ENCODE peak calls at places on chromosomes 11 and 22, in six cellular contexts. One of them, this sample, is unnamed. For H3K9me3, the result is how much of the 10 kb centered on the place peaks cover.

GRCh38 chr11:10543782-10544181 is 2.8 kb upstream of the RNF141 start:
- DNase-seq in tibial nerve: no peak
- DNase-seq in prostate gland: no peak
- DNase-seq in mucosa of descending colon: no peak
- DNase-seq in Peyer's patch: no peak
- DNase-seq in right cardiac atrium: no peak
- DNase-seq in this sample: no peak

GRCh38 chr22:31661851-31662667 is at the start of gene PISD:
- DNase-seq in mucosa of descending colon: peak
- DNase-seq in Peyer's patch: peak
- DNase-seq in tibial nerve: peak
- DNase-seq in prostate gland: peak
- DNase-seq in right cardiac atrium: peak
- DNase-seq in this sample: peak

GRCh38 chr11:33638608-33639007 is 62.0 kb downstream of the C11orf91 start:
- DNase-seq in mucosa of descending colon: no peak
- DNase-seq in prostate gland: no peak
- DNase-seq in tibial nerve: no peak
- DNase-seq in right cardiac atrium: no peak
- DNase-seq in Peyer's patch: no peak
- DNase-seq in this sample: no peak

GRCh38 chr11:63503492-63503891 is 2.4 kb upstream of the LGALS12 start:
- DNase-seq in Peyer's patch: no peak
- DNase-seq in mucosa of descending colon: no peak
- DNase-seq in prostate gland: no peak
- DNase-seq in tibial nerve: no peak
- DNase-seq in right cardiac atrium: no peak
- DNase-seq in this sample: no peak

GRCh38 chr11:114154271-114155047 is 94.9 kb downstream of the ZBTB16 start:
- DNase-seq in tibial nerve: peak
- DNase-seq in mucosa of descending colon: no peak
- DNase-seq in right cardiac atrium: no peak
- DNase-seq in prostate gland: peak
- DNase-seq in Peyer's patch: no peak
- DNase-seq in this sample: peak

GRCh38 chr11:134858783-134859480 is 446.9 kb upstream of the B3GAT1 start:
- DNase-seq in right cardiac atrium: no peak
- DNase-seq in tibial nerve: no peak
- DNase-seq in mucosa of descending colon: no peak
- DNase-seq in Peyer's patch: no peak
- DNase-seq in prostate gland: no peak
- DNase-seq in this sample: no peak

GRCh38 chr11:130513132-130513531 is 64.7 kb downstream of the ADAMTS15 start:
- DNase-seq in tibial nerve: no peak
- DNase-seq in mucosa of descending colon: peak
- DNase-seq in right cardiac atrium: peak
- DNase-seq in prostate gland: peak
- DNase-seq in Peyer's patch: no peak
- DNase-seq in this sample: no peak

GRCh38 chr11:17703951-17704350 is 15.4 kb upstream of the MYOD1 start:
- DNase-seq in right cardiac atrium: no peak
- DNase-seq in tibial nerve: no peak
- DNase-seq in mucosa of descending colon: no peak
- DNase-seq in prostate gland: no peak
- DNase-seq in Peyer's patch: no peak
- DNase-seq in this sample: no peak

GRCh38 chr11:61917357-61918109 is at the start of gene RAB3IL1:
- DNase-seq in prostate gland: no peak
- DNase-seq in Peyer's patch: no peak
- DNase-seq in mucosa of descending colon: peak
- DNase-seq in tibial nerve: peak
- DNase-seq in right cardiac atrium: peak
- DNase-seq in this sample: peak

GRCh38 chr11:47372422-47372821 is 5.9 kb downstream of the SPI1 start:
- DNase-seq in prostate gland: no peak
- DNase-seq in mucosa of descending colon: no peak
- DNase-seq in Peyer's patch: no peak
- DNase-seq in tibial nerve: no peak
- DNase-seq in right cardiac atrium: no peak
- DNase-seq in this sample: no peak

GRCh38 chr11:47376183-47376542 is 2.2 kb downstream of the SPI1 start:
- DNase-seq in mucosa of descending colon: no peak
- DNase-seq in tibial nerve: no peak
- DNase-seq in prostate gland: no peak
- DNase-seq in right cardiac atrium: no peak
- DNase-seq in Peyer's patch: no peak
- DNase-seq in this sample: no peak

GRCh38 chr11:47375546-47376085 is 2.7 kb downstream of the SPI1 start:
- DNase-seq in right cardiac atrium: no peak
- DNase-seq in prostate gland: no peak
- DNase-seq in Peyer's patch: no peak
- DNase-seq in tibial nerve: no peak
- DNase-seq in mucosa of descending colon: no peak
- DNase-seq in this sample: no peak

GRCh38 chr11:47375020-47375419 is 3.3 kb downstream of the SPI1 start:
- DNase-seq in prostate gland: no peak
- DNase-seq in tibial nerve: no peak
- DNase-seq in Peyer's patch: no peak
- DNase-seq in mucosa of descending colon: no peak
- DNase-seq in right cardiac atrium: no peak
- DNase-seq in this sample: no peak

GRCh38 chr11:47373876-47374820 is 4.2 kb downstream of the SPI1 start:
- DNase-seq in tibial nerve: peak
- DNase-seq in Peyer's patch: peak
- DNase-seq in mucosa of descending colon: peak
- DNase-seq in right cardiac atrium: peak
- DNase-seq in prostate gland: peak
- DNase-seq in this sample: peak
- H3K4me3 ChIP-seq in tibial nerve: no peak
- H3K4me3 ChIP-seq in Peyer's patch: no peak
- H3K4me3 ChIP-seq in mucosa of descending colon: no peak
- H3K4me3 ChIP-seq in right cardiac atrium: no peak
- H3K4me3 ChIP-seq in prostate gland: no peak
- H3K4me3 ChIP-seq in this sample: no peak

GRCh38 chr22:42642801-42643631 is 2.6 kb upstream of the ATP5MGL start:
- DNase-seq in right cardiac atrium: no peak
- DNase-seq in tibial nerve: no peak
- DNase-seq in prostate gland: no peak
- DNase-seq in Peyer's patch: no peak
- DNase-seq in mucosa of descending colon: no peak
- DNase-seq in this sample: no peak

GRCh38 chr22:42644422-42645340 is 4.3 kb upstream of the ATP5MGL start:
- DNase-seq in prostate gland: no peak
- DNase-seq in mucosa of descending colon: no peak
- DNase-seq in right cardiac atrium: peak
- DNase-seq in Peyer's patch: no peak
- DNase-seq in tibial nerve: no peak
- DNase-seq in this sample: no peak

GRCh38 chr22:42639541-42640241 is 710 bp downstream of the ATP5MGL start:
- DNase-seq in prostate gland: no peak
- DNase-seq in Peyer's patch: no peak
- DNase-seq in right cardiac atrium: no peak
- DNase-seq in mucosa of descending colon: no peak
- DNase-seq in tibial nerve: no peak
- DNase-seq in this sample: no peak

GRCh38 chr22:42643632-42644421 is 3.4 kb upstream of the ATP5MGL start:
- DNase-seq in mucosa of descending colon: no peak
- DNase-seq in Peyer's patch: no peak
- DNase-seq in right cardiac atrium: no peak
- DNase-seq in prostate gland: no peak
- DNase-seq in tibial nerve: no peak
- DNase-seq in this sample: no peak

GRCh38 chr22:42641801-42642413 is 1.5 kb upstream of the ATP5MGL start:
- DNase-seq in mucosa of descending colon: no peak
- DNase-seq in tibial nerve: no peak
- DNase-seq in Peyer's patch: no peak
- DNase-seq in right cardiac atrium: no peak
- DNase-seq in prostate gland: no peak
- DNase-seq in this sample: no peak
- H3K9me3 ChIP-seq in mucosa of descending colon: under half
- H3K9me3 ChIP-seq in tibial nerve: under half
- H3K9me3 ChIP-seq in Peyer's patch: under half
- H3K9me3 ChIP-seq in right cardiac atrium: under half
- H3K9me3 ChIP-seq in prostate gland: under half
- H3K9me3 ChIP-seq in this sample: under half

GRCh38 chr11:48020092-48020755 is 39.9 kb downstream of the PTPRJ start:
- DNase-seq in right cardiac atrium: no peak
- DNase-seq in Peyer's patch: peak
- DNase-seq in tibial nerve: no peak
- DNase-seq in prostate gland: no peak
- DNase-seq in mucosa of descending colon: no peak
- DNase-seq in this sample: no peak

GRCh38 chr11:48019230-48019584 is 38.8 kb downstream of the PTPRJ start:
- DNase-seq in Peyer's patch: no peak
- DNase-seq in prostate gland: no peak
- DNase-seq in mucosa of descending colon: no peak
- DNase-seq in right cardiac atrium: no peak
- DNase-seq in tibial nerve: no peak
- DNase-seq in this sample: no peak

GRCh38 chr11:48019597-48019996 is 39.2 kb downstream of the PTPRJ start:
- DNase-seq in prostate gland: no peak
- DNase-seq in Peyer's patch: no peak
- DNase-seq in tibial nerve: no peak
- DNase-seq in right cardiac atrium: no peak
- DNase-seq in mucosa of descending colon: no peak
- DNase-seq in this sample: no peak

GRCh38 chr11:48017105-48017874 is 36.9 kb downstream of the PTPRJ start:
- DNase-seq in mucosa of descending colon: no peak
- DNase-seq in Peyer's patch: no peak
- DNase-seq in prostate gland: no peak
- DNase-seq in right cardiac atrium: no peak
- DNase-seq in tibial nerve: no peak
- DNase-seq in this sample: no peak

GRCh38 chr11:48018561-48019229 is 38.3 kb downstream of the PTPRJ start:
- DNase-seq in right cardiac atrium: no peak
- DNase-seq in tibial nerve: no peak
- DNase-seq in prostate gland: no peak
- DNase-seq in Peyer's patch: no peak
- DNase-seq in mucosa of descending colon: no peak
- DNase-seq in this sample: no peak
- H3K4me3 ChIP-seq in right cardiac atrium: no peak
- H3K4me3 ChIP-seq in tibial nerve: no peak
- H3K4me3 ChIP-seq in prostate gland: no peak
- H3K4me3 ChIP-seq in Peyer's patch: no peak
- H3K4me3 ChIP-seq in mucosa of descending colon: no peak
- H3K4me3 ChIP-seq in this sample: no peak

DNA sequence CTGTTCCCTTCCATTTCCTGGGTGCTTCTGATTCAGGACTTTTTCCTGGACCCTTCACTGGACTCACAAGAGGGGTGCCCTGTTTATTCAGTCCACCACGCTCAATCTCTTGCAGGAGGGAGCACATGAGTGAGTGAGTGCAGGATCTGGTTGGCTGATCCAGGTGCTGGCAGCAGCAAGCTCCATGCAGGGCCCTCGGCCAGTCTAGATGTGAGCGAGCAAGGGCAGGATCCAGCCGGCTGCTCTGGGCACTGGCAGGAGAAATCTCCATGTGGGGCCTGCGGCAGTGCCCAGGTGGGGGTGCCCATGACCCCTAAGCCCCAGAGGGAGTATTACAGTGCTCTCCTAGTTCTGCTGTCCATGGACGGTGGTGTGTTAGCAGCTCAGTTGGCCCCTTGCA is 11.5 kb upstream of the FOLR3 start:
- DNase-seq in tibial nerve: no peak
- DNase-seq in mucosa of descending colon: no peak
- DNase-seq in prostate gland: no peak
- DNase-seq in right cardiac atrium: no peak
- DNase-seq in Peyer's patch: no peak
- DNase-seq in this sample: no peak
- H3K9me3 ChIP-seq in tibial nerve: under half
- H3K9me3 ChIP-seq in mucosa of descending colon: under half
- H3K9me3 ChIP-seq in prostate gland: under half
- H3K9me3 ChIP-seq in right cardiac atrium: under half
- H3K9me3 ChIP-seq in Peyer's patch: under half
- H3K9me3 ChIP-seq in this sample: under half

DNA sequence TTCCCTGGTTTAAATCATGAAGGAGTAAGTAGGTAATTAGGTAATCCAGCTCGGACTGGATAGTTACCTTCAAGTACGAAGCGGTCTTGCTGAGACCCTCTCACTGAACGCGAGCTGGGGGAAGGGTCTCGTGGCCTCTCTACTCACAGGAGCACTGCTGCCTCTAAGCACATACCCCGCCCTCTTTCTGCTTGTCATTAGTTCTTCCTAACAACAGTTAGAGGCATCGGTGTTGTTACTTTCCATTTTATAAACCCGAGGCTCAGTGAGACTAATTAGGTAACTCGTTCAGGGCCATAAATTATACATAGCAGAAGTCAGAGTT is 230.8 kb downstream of the ST3GAL4 start:
- DNase-seq in right cardiac atrium: no peak
- DNase-seq in Peyer's patch: no peak
- DNase-seq in mucosa of descending colon: no peak
- DNase-seq in tibial nerve: no peak
- DNase-seq in prostate gland: no peak
- DNase-seq in this sample: peak
- H3K4me3 ChIP-seq in right cardiac atrium: no peak
- H3K4me3 ChIP-seq in Peyer's patch: no peak
- H3K4me3 ChIP-seq in mucosa of descending colon: no peak
- H3K4me3 ChIP-seq in tibial nerve: no peak
- H3K4me3 ChIP-seq in prostate gland: no peak
- H3K4me3 ChIP-seq in this sample: peak

DNA sequence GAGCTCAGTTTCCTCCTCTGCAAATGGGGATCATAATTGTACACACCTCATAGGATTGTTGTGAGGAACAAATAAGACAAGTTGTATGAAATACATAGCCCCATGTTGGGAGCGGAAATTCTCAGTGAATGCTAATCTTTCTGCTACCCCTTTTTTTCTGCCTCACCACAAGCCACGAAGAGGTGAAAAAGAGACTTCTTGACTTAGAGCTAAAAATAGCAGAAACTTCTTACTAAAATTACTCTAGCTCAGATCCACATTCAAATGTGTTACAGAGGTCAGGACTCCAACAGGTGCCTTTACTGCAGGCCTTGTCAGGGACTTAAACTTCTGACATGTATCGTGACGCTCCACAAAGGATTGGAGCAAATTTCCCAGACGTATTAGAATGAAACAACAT is 128.6 kb downstream of the MIAT start:
- DNase-seq in prostate gland: no peak
- DNase-seq in Peyer's patch: no peak
- DNase-seq in mucosa of descending colon: no peak
- DNase-seq in tibial nerve: no peak
- DNase-seq in right cardiac atrium: no peak
- DNase-seq in this sample: no peak
- H3K9me3 ChIP-seq in prostate gland: under half
- H3K9me3 ChIP-seq in Peyer's patch: under half
- H3K9me3 ChIP-seq in mucosa of descending colon: under half
- H3K9me3 ChIP-seq in tibial nerve: under half
- H3K9me3 ChIP-seq in right cardiac atrium: under half
- H3K9me3 ChIP-seq in this sample: under half